ENCODE peak calls at places on chromosomes 13 and 19, in five cellular contexts. One of them, this sample, is unnamed.

GRCh38 chr19:12092065-12092867 is 27.7 kb downstream of the ZNF844 start:
- DNase-seq in naive B cell: peak
- DNase-seq in endodermal cell: peak
- DNase-seq in EL: peak
- DNase-seq in activated T-cell treated with anti-CD3 and anti-CD28 coated beads for 24 hours: peak
- DNase-seq in this sample: peak

GRCh38 chr19:9811139-9811538 is 7.7 kb downstream of the FBXL12 start:
- DNase-seq in activated T-cell treated with anti-CD3 and anti-CD28 coated beads for 24 hours: no peak
- DNase-seq in endodermal cell: no peak
- DNase-seq in EL: no peak
- DNase-seq in naive B cell: no peak
- DNase-seq in this sample: no peak

GRCh38 chr13:87089391-87089790 is 581.8 kb upstream of the SLITRK5 start:
- DNase-seq in naive B cell: no peak
- DNase-seq in EL: no peak
- DNase-seq in endodermal cell: no peak
- DNase-seq in activated T-cell treated with anti-CD3 and anti-CD28 coated beads for 24 hours: no peak
- DNase-seq in this sample: no peak

GRCh38 chr19:47156861-47157454 is 26.3 kb downstream of the SAE1 start:
- DNase-seq in EL: no peak
- DNase-seq in activated T-cell treated with anti-CD3 and anti-CD28 coated beads for 24 hours: no peak
- DNase-seq in naive B cell: peak
- DNase-seq in endodermal cell: no peak
- DNase-seq in this sample: peak

GRCh38 chr19:33660426-33661160 is 38.8 kb downstream of the CHST8 start:
- DNase-seq in naive B cell: no peak
- DNase-seq in endodermal cell: no peak
- DNase-seq in EL: no peak
- DNase-seq in activated T-cell treated with anti-CD3 and anti-CD28 coated beads for 24 hours: no peak
- DNase-seq in this sample: no peak

GRCh38 chr13:79525051-79525450 is 44.1 kb downstream of the NDFIP2 start:
- DNase-seq in endodermal cell: no peak
- DNase-seq in activated T-cell treated with anti-CD3 and anti-CD28 coated beads for 24 hours: no peak
- DNase-seq in EL: no peak
- DNase-seq in naive B cell: no peak
- DNase-seq in this sample: peak

GRCh38 chr19:49997709-49998108 is 27.5 kb downstream of the VRK3 start:
- DNase-seq in activated T-cell treated with anti-CD3 and anti-CD28 coated beads for 24 hours: no peak
- DNase-seq in endodermal cell: peak
- DNase-seq in EL: peak
- DNase-seq in naive B cell: peak
- DNase-seq in this sample: no peak

GRCh38 chr19:9991425-9992191 is 18.7 kb downstream of the COL5A3 start:
- DNase-seq in EL: no peak
- DNase-seq in naive B cell: no peak
- DNase-seq in endodermal cell: no peak
- DNase-seq in activated T-cell treated with anti-CD3 and anti-CD28 coated beads for 24 hours: no peak
- DNase-seq in this sample: no peak

GRCh38 chr19:18292810-18293641 is 11.6 kb upstream of the JUND start:
- DNase-seq in naive B cell: peak
- DNase-seq in EL: peak
- DNase-seq in activated T-cell treated with anti-CD3 and anti-CD28 coated beads for 24 hours: no peak
- DNase-seq in endodermal cell: peak
- DNase-seq in this sample: peak

GRCh38 chr13:105579821-105580707 is 955.4 kb downstream of the EFNB2 start:
- DNase-seq in naive B cell: no peak
- DNase-seq in activated T-cell treated with anti-CD3 and anti-CD28 coated beads for 24 hours: no peak
- DNase-seq in EL: no peak
- DNase-seq in endodermal cell: no peak
- DNase-seq in this sample: no peak

GRCh38 chr19:29953352-29954247 is 11.6 kb downstream of the URI1 start:
- DNase-seq in activated T-cell treated with anti-CD3 and anti-CD28 coated beads for 24 hours: no peak
- DNase-seq in naive B cell: no peak
- DNase-seq in EL: no peak
- DNase-seq in endodermal cell: no peak
- DNase-seq in this sample: no peak

GRCh38 chr13:67052550-67053237 is 177.4 kb downstream of the PCDH9 start:
- DNase-seq in naive B cell: no peak
- DNase-seq in activated T-cell treated with anti-CD3 and anti-CD28 coated beads for 24 hours: no peak
- DNase-seq in EL: no peak
- DNase-seq in endodermal cell: no peak
- DNase-seq in this sample: no peak

GRCh38 chr19:48511800-48512503 is at the start of gene LMTK3:
- DNase-seq in naive B cell: no peak
- DNase-seq in activated T-cell treated with anti-CD3 and anti-CD28 coated beads for 24 hours: peak
- DNase-seq in endodermal cell: no peak
- DNase-seq in EL: peak
- DNase-seq in this sample: no peak

GRCh38 chr19:40273469-40274360 is 11.4 kb downstream of the AKT2 start:
- DNase-seq in activated T-cell treated with anti-CD3 and anti-CD28 coated beads for 24 hours: no peak
- DNase-seq in naive B cell: no peak
- DNase-seq in endodermal cell: no peak
- DNase-seq in EL: no peak
- DNase-seq in this sample: no peak

GRCh38 chr13:46754812-46755211 is 42.1 kb downstream of the ESD start:
- DNase-seq in endodermal cell: no peak
- DNase-seq in EL: no peak
- DNase-seq in activated T-cell treated with anti-CD3 and anti-CD28 coated beads for 24 hours: no peak
- DNase-seq in naive B cell: no peak
- DNase-seq in this sample: no peak

GRCh38 chr13:114282143-114282685 is 813 bp downstream of the UPF3A start:
- DNase-seq in activated T-cell treated with anti-CD3 and anti-CD28 coated beads for 24 hours: peak
- DNase-seq in EL: peak
- DNase-seq in naive B cell: no peak
- DNase-seq in endodermal cell: peak
- DNase-seq in this sample: peak

GRCh38 chr13:101919541-101920306 is 467.2 kb downstream of the ITGBL1 start:
- DNase-seq in activated T-cell treated with anti-CD3 and anti-CD28 coated beads for 24 hours: no peak
- DNase-seq in naive B cell: no peak
- DNase-seq in EL: peak
- DNase-seq in endodermal cell: peak
- DNase-seq in this sample: no peak

GRCh38 chr13:37475966-37476365 is 122.6 kb downstream of the POSTN start:
- DNase-seq in activated T-cell treated with anti-CD3 and anti-CD28 coated beads for 24 hours: no peak
- DNase-seq in endodermal cell: no peak
- DNase-seq in EL: peak
- DNase-seq in naive B cell: no peak
- DNase-seq in this sample: no peak

GRCh38 chr13:91141619-91142061 is 205.8 kb upstream of the MIR17HG start:
- DNase-seq in activated T-cell treated with anti-CD3 and anti-CD28 coated beads for 24 hours: no peak
- DNase-seq in endodermal cell: no peak
- DNase-seq in naive B cell: no peak
- DNase-seq in EL: no peak
- DNase-seq in this sample: no peak

GRCh38 chr13:107874456-107874855 is 340.9 kb downstream of the LIG4 start:
- DNase-seq in activated T-cell treated with anti-CD3 and anti-CD28 coated beads for 24 hours: no peak
- DNase-seq in naive B cell: no peak
- DNase-seq in EL: no peak
- DNase-seq in endodermal cell: no peak
- DNase-seq in this sample: no peak

GRCh38 chr13:41960700-41961697 is at the start of gene VWA8:
- DNase-seq in endodermal cell: peak
- DNase-seq in EL: peak
- DNase-seq in activated T-cell treated with anti-CD3 and anti-CD28 coated beads for 24 hours: peak
- DNase-seq in naive B cell: peak
- DNase-seq in this sample: peak

GRCh38 chr13:91357613-91358383 is 10.3 kb downstream of the MIR17HG start:
- DNase-seq in naive B cell: no peak
- DNase-seq in EL: no peak
- DNase-seq in endodermal cell: no peak
- DNase-seq in activated T-cell treated with anti-CD3 and anti-CD28 coated beads for 24 hours: no peak
- DNase-seq in this sample: no peak

GRCh38 chr13:90632184-90632583 is 715.3 kb upstream of the MIR17HG start:
- DNase-seq in naive B cell: no peak
- DNase-seq in EL: no peak
- DNase-seq in endodermal cell: no peak
- DNase-seq in activated T-cell treated with anti-CD3 and anti-CD28 coated beads for 24 hours: no peak
- DNase-seq in this sample: no peak

This sample was measured in GF-D8.